ENCODE peak calls at places on chromosomes 4 and X, in eight cellular contexts. G, Q, B, I, K, M, A and E are unnamed samples.

GRCh38 chr4:38615847-38616246 is 48.2 kb upstream of the KLF3 start:
- DNase-seq in G (no peak), Q (no peak), B (no peak), I (no peak), K (no peak), M (no peak), A (peak; percentile 66), E (no peak)

GRCh38 chr4:7418131-7418943 is 16.4 kb downstream of the PSAPL1 start:
- DNase-seq in G (no peak), Q (no peak), B (no peak), I (no peak), K (peak; percentile 35), M (no peak), A (no peak), E (peak; percentile 2)

GRCh38 chr4:38842998-38843397 is 13.6 kb downstream of the TLR6 start:
- DNase-seq in G (no peak), Q (no peak), B (no peak), I (no peak), K (no peak), M (no peak), A (no peak), E (no peak)

GRCh38 chr4:1466034-1466960 is 60.1 kb upstream of the NKX1-1 start:
- DNase-seq in G (no peak), Q (no peak), B (no peak), I (no peak), K (peak; percentile 47), M (no peak), A (no peak), E (no peak)

GRCh38 chrX:1417921-1418875 is 26.3 kb upstream of the SLC25A6 start:
- DNase-seq in G (no peak), Q (no peak), B (no peak), I (no peak), K (peak; percentile 52), M (no peak), A (no peak), E (peak; percentile 10)

GRCh38 chrX:123909498-123909897 is 49.6 kb downstream of the XIAP start:
- DNase-seq in G (no peak), Q (no peak), B (no peak), I (no peak), K (no peak), M (no peak), A (no peak), E (no peak)

GRCh38 chr4:155521382-155521781 is 144.6 kb upstream of the MAP9 start:
- DNase-seq in G (no peak), Q (no peak), B (no peak), I (no peak), K (no peak), M (no peak), A (no peak), E (no peak)

GRCh38 chr4:57114973-57115372 is 4.8 kb upstream of the IGFBP7 start:
- DNase-seq in G (no peak), Q (no peak), B (no peak), I (no peak), K (no peak), M (no peak), A (no peak), E (no peak)

GRCh38 chrX:153911798-153912197 is 7.3 kb downstream of the AVPR2 start:
- DNase-seq in G (no peak), Q (no peak), B (no peak), I (no peak), K (no peak), M (no peak), A (no peak), E (no peak)

GRCh38 chr4:5964030-5964429 is 54.2 kb downstream of the C4orf50 start:
- DNase-seq in G (no peak), Q (no peak), B (peak; percentile 27), I (no peak), K (no peak), M (no peak), A (no peak), E (peak; percentile 27)

GRCh38 chr4:121049072-121049599 is 23.2 kb downstream of the NDNF start:
- DNase-seq in G (no peak), Q (no peak), B (no peak), I (no peak), K (no peak), M (no peak), A (no peak), E (no peak)

GRCh38 chr4:117085185-117085701 is at the start of gene TRAM1L1:
- DNase-seq in G (peak; percentile 94), Q (peak; percentile 84), B (peak; percentile 91), I (peak; percentile 81), K (peak; percentile 85), M (no peak), A (peak; percentile 31), E (peak; percentile 65)

GRCh38 chr4:19945979-19946380 is 305.7 kb upstream of the SLIT2 start:
- DNase-seq in G (no peak), Q (no peak), B (no peak), I (no peak), K (no peak), M (no peak), A (peak; percentile 51), E (no peak)

GRCh38 chr4:78058591-78059523 is 1.7 kb downstream of the FRAS1 start:
- DNase-seq in G (peak; percentile 64), Q (peak; percentile 50), B (peak; percentile 85), I (peak; percentile 31), K (peak; percentile 74), M (no peak), A (peak; percentile 45), E (peak; percentile 34)